ENCODE peak calls at places on chromosome 15, in five cellular contexts. I is GM12891, Y is body of pancreas, J is IMR-90, E is HCT116. T is an unnamed sample.

GRCh38 chr15:92884459-92884812 is 15.7 kb upstream of the CHD2 start:
- DNase-seq in I (no peak), Y (no peak), J (no peak), E (no peak), T (peak)

GRCh38 chr15:30885814-30886213 is 17.9 kb upstream of the FAN1 start:
- DNase-seq in I (no peak), Y (no peak), J (peak), E (no peak), T (peak)

GRCh38 chr15:48577495-48577894 is 68.0 kb downstream of the FBN1 start:
- DNase-seq in I (no peak), Y (no peak), J (no peak), E (no peak), T (no peak)

GRCh38 chr15:69704685-69705084 is 252.1 kb downstream of the RPLP1 start:
- DNase-seq in I (no peak), Y (no peak), J (no peak), E (no peak), T (no peak)

GRCh38 chr15:25508369-25509002 is 69.7 kb upstream of the UBE3A start:
- DNase-seq in I (no peak), Y (no peak), J (peak), E (peak), T (peak)

GRCh38 chr15:89401636-89402252 is 67.1 kb upstream of the POLG start:
- DNase-seq in I (no peak), Y (no peak), J (peak), E (no peak), T (no peak)

GRCh38 chr15:84736375-84736774 is 12.0 kb upstream of the ZNF592 start:
- DNase-seq in I (no peak), Y (no peak), J (no peak), E (no peak), T (no peak)

GRCh38 chr15:39672666-39673065 is 91.8 kb downstream of the THBS1 start:
- DNase-seq in I (no peak), Y (no peak), J (no peak), E (no peak), T (no peak)

GRCh38 chr15:26891448-26891881 is 24.6 kb downstream of the GABRA5 start:
- DNase-seq in I (no peak), Y (peak), J (peak), E (no peak), T (peak)

DNA sequence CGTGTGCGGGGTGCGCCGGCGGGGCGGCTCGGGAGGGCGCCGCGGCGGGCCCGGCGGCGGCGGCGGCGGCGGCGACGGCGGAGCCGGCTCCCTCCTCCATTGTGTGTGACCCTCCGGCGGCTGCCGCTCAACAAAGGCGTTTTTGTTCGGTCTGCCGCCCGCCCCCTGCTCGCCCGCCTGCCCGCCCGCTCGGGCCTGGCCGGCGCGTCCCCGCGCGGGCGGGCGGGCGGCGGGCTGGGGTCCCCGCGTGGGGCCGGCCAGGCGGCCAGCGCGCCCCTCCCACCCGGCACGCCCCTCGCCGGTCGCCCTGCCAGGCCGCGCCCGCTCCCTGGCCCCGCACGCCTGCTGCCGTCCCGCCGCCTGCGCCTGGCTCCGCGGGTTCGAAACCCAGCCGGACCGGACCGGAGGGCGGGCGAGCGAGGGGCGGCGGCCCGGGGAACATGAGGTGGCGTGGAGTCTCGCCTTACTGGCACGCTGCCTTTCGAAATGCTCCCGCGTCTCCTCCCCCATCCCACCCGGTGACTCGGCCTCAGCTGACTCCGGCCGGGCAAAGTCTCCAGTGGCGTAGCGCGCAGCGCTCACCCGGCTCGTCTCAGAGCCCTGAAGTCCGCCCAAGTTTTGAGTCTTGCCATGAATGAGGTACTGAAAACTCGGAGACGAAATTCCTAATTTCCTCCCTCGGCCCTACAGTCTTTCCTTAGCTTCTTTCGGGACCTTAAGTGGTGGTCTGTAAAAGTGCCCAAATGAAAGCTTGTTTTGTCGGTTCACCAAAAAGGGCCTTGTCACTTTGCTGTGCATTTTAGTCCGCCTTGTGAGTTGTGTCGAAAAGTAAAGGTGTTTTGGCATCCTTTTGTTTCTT is 604 bp downstream of the MAPK6 start:
- DNase-seq in I (peak), Y (peak), J (peak), E (no peak), T (peak)
- TF ChIP-seq POLR2A in I (peak), Y (peak), J (peak), E (no peak), T (peak)

DNA sequence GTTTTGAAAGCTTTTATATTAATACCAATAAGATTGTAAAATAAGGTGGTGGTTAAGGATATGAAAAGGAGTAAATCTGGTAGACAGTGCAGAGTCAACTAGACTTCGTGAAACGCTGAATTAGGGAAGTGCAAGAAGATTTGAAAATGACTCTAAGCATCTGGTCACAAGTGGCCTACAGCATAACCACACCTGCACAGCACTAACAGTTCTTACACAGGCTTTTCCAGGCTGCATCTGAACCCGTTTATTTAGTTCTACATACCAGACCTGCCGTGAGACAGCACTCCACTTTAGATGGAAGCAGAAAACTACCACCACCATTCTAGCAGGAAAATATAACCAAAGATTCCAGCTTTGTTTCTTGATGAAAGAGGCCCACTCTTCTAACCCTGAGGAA is 1.9 kb downstream of the DMXL2 start:
- DNase-seq in I (no peak), Y (no peak), J (no peak), E (no peak), T (no peak)
- TF ChIP-seq POLR2A in I (no peak), Y (no peak), J (no peak), E (no peak), T (no peak)

GRCh38 chr15:81331600-81331999 is 7.7 kb upstream of the STARD5 start:
- DNase-seq in I (no peak), Y (no peak), J (no peak), E (no peak), T (no peak)
- TF ChIP-seq POLR2A in I (no peak), Y (no peak), J (no peak), E (no peak), T (no peak)

GRCh38 chr15:79094611-79095021 is 4.0 kb upstream of the RASGRF1 start:
- DNase-seq in I (no peak), Y (no peak), J (no peak), E (no peak), T (no peak)
- TF ChIP-seq POLR2A in I (no peak), Y (no peak), J (no peak), E (no peak), T (no peak)

DNA sequence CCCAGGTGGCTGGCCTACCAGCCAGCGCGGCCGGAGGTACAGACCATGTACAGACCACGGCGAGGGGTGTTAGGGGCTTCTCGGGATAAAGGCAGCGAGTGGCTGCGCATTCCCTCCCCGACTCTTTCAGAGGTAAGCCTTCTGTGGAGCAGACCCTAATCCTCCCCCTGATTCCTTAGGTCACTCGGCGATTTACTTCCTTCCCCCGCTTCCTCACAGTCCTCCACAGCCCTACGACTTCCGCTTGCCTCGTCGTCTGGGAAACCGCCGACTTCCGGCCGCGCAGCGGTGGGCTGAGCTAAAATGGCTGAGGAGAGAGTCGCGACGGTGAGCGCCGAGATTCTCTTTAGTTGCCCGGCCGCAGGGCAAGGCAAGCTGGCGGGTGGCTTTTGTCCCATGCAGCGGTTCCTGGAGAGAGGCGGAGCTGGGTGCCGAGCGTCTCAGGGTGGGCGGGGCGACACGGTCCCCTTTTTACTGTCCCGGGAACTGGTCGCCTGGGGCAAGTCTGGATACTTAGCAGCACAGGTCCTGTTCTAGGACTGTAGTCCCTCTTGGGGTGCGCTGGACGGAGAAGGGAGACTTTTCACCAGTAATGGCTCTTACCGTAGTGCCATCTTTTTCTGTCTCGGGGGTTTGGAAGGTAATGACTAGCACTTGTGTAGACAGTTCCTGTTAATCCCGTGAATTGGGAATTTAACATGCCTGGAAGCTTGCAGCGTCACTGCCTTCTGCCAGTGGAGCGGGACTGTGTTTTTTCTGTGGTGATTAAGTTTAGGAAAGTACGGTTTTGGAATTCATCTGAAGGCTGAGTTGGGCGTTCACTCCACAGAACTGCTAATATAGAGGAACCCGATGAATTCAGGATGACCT is at the start of the genes BBS4 and HIGD2B:
- DNase-seq in I (peak), Y (peak), J (peak), E (peak), T (no peak)
- TF ChIP-seq POLR2A in I (peak), Y (peak), J (peak), E (peak), T (peak)

GRCh38 chr15:90642464-90643300 is 74.5 kb upstream of the BLM start:
- DNase-seq in I (no peak), Y (no peak), J (no peak), E (no peak), T (peak)
- TF ChIP-seq POLR2A in I (no peak), Y (no peak), J (no peak), E (no peak), T (no peak)

GRCh38 chr15:90885432-90886290 is 1.4 kb downstream of the FES start:
- DNase-seq in I (peak), Y (peak), J (peak), E (no peak), T (peak)

GRCh38 chr15:90884719-90885431 is 571 bp downstream of the FES start:
- DNase-seq in I (no peak), Y (no peak), J (no peak), E (no peak), T (peak)

GRCh38 chr15:90883526-90883931 is 775 bp upstream of the FES start:
- DNase-seq in I (no peak), Y (no peak), J (no peak), E (no peak), T (peak)

GRCh38 chr15:90882781-90883525 is 1.4 kb upstream of the FES start:
- DNase-seq in I (no peak), Y (no peak), J (no peak), E (no peak), T (no peak)

GRCh38 chr15:90883971-90884718 is at the start of gene FES:
- DNase-seq in I (no peak), Y (peak), J (peak), E (no peak), T (peak)
- TF ChIP-seq POLR2A in I (no peak), Y (peak), J (no peak), E (no peak), T (no peak)